ENCODE peak calls at places on chromosome 7, in six cellular contexts. One of them, this sample, is unnamed.

GRCh38 chr7:129646369-129647021 is 35.0 kb downstream of the NRF1 start:
- DNase-seq in Ammon's horn: no peak
- DNase-seq in left colon: no peak
- DNase-seq in fibroblast of lung: no peak
- DNase-seq in fibroblast of mammary gland: no peak
- DNase-seq in DMS53: peak
- DNase-seq in this sample: no peak

GRCh38 chr7:25989140-25989705 is 162.8 kb upstream of the NFE2L3 start:
- DNase-seq in fibroblast of mammary gland: no peak
- DNase-seq in Ammon's horn: no peak
- DNase-seq in DMS53: peak
- DNase-seq in left colon: peak
- DNase-seq in fibroblast of lung: no peak
- DNase-seq in this sample: no peak

GRCh38 chr7:26512737-26513136 is 221.1 kb downstream of the SNX10 start:
- DNase-seq in DMS53: no peak
- DNase-seq in left colon: no peak
- DNase-seq in fibroblast of lung: no peak
- DNase-seq in fibroblast of mammary gland: no peak
- DNase-seq in Ammon's horn: no peak
- DNase-seq in this sample: no peak

GRCh38 chr7:87599336-87599735 is 1.3 kb downstream of the ABCB1 start:
- DNase-seq in Ammon's horn: peak
- DNase-seq in fibroblast of lung: peak
- DNase-seq in DMS53: peak
- DNase-seq in fibroblast of mammary gland: no peak
- DNase-seq in left colon: peak
- DNase-seq in this sample: no peak

GRCh38 chr7:2037805-2038635 is 194.7 kb downstream of the MAD1L1 start:
- DNase-seq in fibroblast of lung: peak
- DNase-seq in Ammon's horn: no peak
- DNase-seq in DMS53: no peak
- DNase-seq in fibroblast of mammary gland: peak
- DNase-seq in left colon: peak
- DNase-seq in this sample: peak

GRCh38 chr7:129843365-129843898 is 109.3 kb downstream of the UBE2H start:
- DNase-seq in Ammon's horn: no peak
- DNase-seq in fibroblast of lung: no peak
- DNase-seq in DMS53: no peak
- DNase-seq in fibroblast of mammary gland: no peak
- DNase-seq in left colon: no peak
- DNase-seq in this sample: no peak

GRCh38 chr7:611281-611810 is 91.7 kb upstream of the PDGFA start:
- DNase-seq in Ammon's horn: no peak
- DNase-seq in left colon: no peak
- DNase-seq in fibroblast of mammary gland: no peak
- DNase-seq in fibroblast of lung: no peak
- DNase-seq in DMS53: no peak
- DNase-seq in this sample: no peak

GRCh38 chr7:129607471-129608120 is 3.9 kb upstream of the NRF1 start:
- DNase-seq in left colon: no peak
- DNase-seq in fibroblast of mammary gland: peak
- DNase-seq in fibroblast of lung: no peak
- DNase-seq in DMS53: peak
- DNase-seq in Ammon's horn: no peak
- DNase-seq in this sample: peak

GRCh38 chr7:130721486-130722277 is 12.3 kb downstream of the KLF14 start:
- DNase-seq in fibroblast of lung: peak
- DNase-seq in DMS53: peak
- DNase-seq in fibroblast of mammary gland: peak
- DNase-seq in Ammon's horn: peak
- DNase-seq in left colon: peak
- DNase-seq in this sample: peak

GRCh38 chr7:151897201-151897711 is 20.3 kb upstream of the PRKAG2 start:
- DNase-seq in DMS53: no peak
- DNase-seq in fibroblast of mammary gland: no peak
- DNase-seq in Ammon's horn: peak
- DNase-seq in fibroblast of lung: no peak
- DNase-seq in left colon: peak
- DNase-seq in this sample: no peak

GRCh38 chr7:82441916-82442478 is 1.6 kb downstream of the CACNA2D1 start:
- DNase-seq in fibroblast of lung: peak
- DNase-seq in left colon: no peak
- DNase-seq in fibroblast of mammary gland: peak
- DNase-seq in DMS53: peak
- DNase-seq in Ammon's horn: no peak
- DNase-seq in this sample: peak

GRCh38 chr7:159240962-159241361 is 96.3 kb upstream of the VIPR2 start:
- DNase-seq in left colon: no peak
- DNase-seq in fibroblast of lung: no peak
- DNase-seq in fibroblast of mammary gland: no peak
- DNase-seq in DMS53: peak
- DNase-seq in Ammon's horn: no peak
- DNase-seq in this sample: no peak

GRCh38 chr7:139635521-139636240 is 112.2 kb downstream of the CLEC2L start:
- DNase-seq in fibroblast of mammary gland: no peak
- DNase-seq in fibroblast of lung: no peak
- DNase-seq in Ammon's horn: no peak
- DNase-seq in left colon: no peak
- DNase-seq in DMS53: no peak
- DNase-seq in this sample: no peak

GRCh38 chr7:93332172-93332571 is 100.0 kb downstream of the VPS50 start:
- DNase-seq in Ammon's horn: no peak
- DNase-seq in fibroblast of mammary gland: no peak
- DNase-seq in left colon: no peak
- DNase-seq in DMS53: no peak
- DNase-seq in fibroblast of lung: no peak
- DNase-seq in this sample: no peak

GRCh38 chr7:77566421-77566820 is 29.3 kb downstream of the PTPN12 start:
- DNase-seq in DMS53: no peak
- DNase-seq in Ammon's horn: no peak
- DNase-seq in fibroblast of mammary gland: no peak
- DNase-seq in fibroblast of lung: no peak
- DNase-seq in left colon: no peak
- DNase-seq in this sample: no peak

GRCh38 chr7:40570218-40570617 is 435.4 kb downstream of the SUGCT start:
- DNase-seq in Ammon's horn: peak
- DNase-seq in fibroblast of mammary gland: peak
- DNase-seq in DMS53: no peak
- DNase-seq in fibroblast of lung: peak
- DNase-seq in left colon: no peak
- DNase-seq in this sample: no peak

This sample was measured in fibroblast of pulmonary artery.